ENCODE peak calls at places on chromosomes 1 and 21, in six cellular contexts. H is COR-L47, Z is left colon, W is HS-5, C is uterus, U is mammary epithelial cell. K is an unnamed sample.
A peak's percentile ranks its signal among the peaks of the same experiment; 100 is the strongest.

GRCh38 chr1:11157394-11157793 is 31.8 kb upstream of the ANGPTL7 start:
- DNase-seq in C (no peak), W (no peak), U (no peak), Z (no peak), H (no peak), K (no peak)

GRCh38 chr21:27244356-27244755 is 277.5 kb upstream of the ADAMTS5 start:
- DNase-seq in W (no peak), H (no peak), C (no peak), U (no peak), Z (no peak), K (no peak)

GRCh38 chr1:116311756-116312691 is 61.0 kb upstream of the ATP1A1 start:
- DNase-seq in C (no peak), Z (no peak), U (no peak), W (no peak), H (peak; percentile 87), K (no peak)

GRCh38 chr1:94790670-94791069 is 29.5 kb upstream of the SLC44A3 start:
- DNase-seq in C (no peak), W (no peak), U (no peak), H (no peak), Z (no peak), K (no peak)

GRCh38 chr1:178792394-178792793 is 67.3 kb downstream of the RALGPS2 start:
- DNase-seq in C (no peak), H (no peak), U (no peak), W (no peak), Z (no peak), K (no peak)

GRCh38 chr1:101846820-101847219 is 149.9 kb downstream of the OLFM3 start:
- DNase-seq in W (no peak), U (no peak), Z (no peak), H (peak; percentile 54), C (no peak), K (no peak)

GRCh38 chr1:182357177-182357576 is 34.4 kb downstream of the GLUL start:
- DNase-seq in W (no peak), Z (no peak), H (no peak), C (no peak), U (no peak), K (no peak)

GRCh38 chr1:211589782-211590721 is 11.1 kb upstream of the SLC30A1 start:
- DNase-seq in W (no peak), C (peak; percentile 61), U (peak; percentile 26), Z (no peak), H (no peak), K (no peak)

GRCh38 chr21:16124397-16125130 is 394.8 kb downstream of the USP25 start:
- DNase-seq in H (no peak), W (peak; percentile 87), Z (no peak), C (no peak), U (peak; percentile 73), K (no peak)

GRCh38 chr1:27162090-27162489 is 7.2 kb upstream of the SLC9A1 start:
- DNase-seq in Z (no peak), H (no peak), C (no peak), U (no peak), W (no peak), K (no peak)

GRCh38 chr1:1784933-1785332 is 6.7 kb upstream of the NADK start:
- DNase-seq in U (no peak), Z (no peak), C (no peak), W (no peak), H (no peak), K (no peak)

GRCh38 chr1:12715896-12716437 is at the start of gene AADACL3:
- DNase-seq in W (no peak), H (no peak), Z (no peak), C (no peak), U (peak; percentile 13), K (no peak)